ENCODE peak calls at places on chromosomes 11 and 22, in five cellular contexts. S is kidney, W is GM23338, X is lower leg skin, Y is NB4. H is an unnamed sample.

GRCh38 chr11:126317681-126318641 is 14.1 kb downstream of the DCPS start:
- DNase-seq in S (peak), W (no peak), X (peak), Y (peak), H (peak)

GRCh38 chr11:64057890-64058289 is 22.2 kb downstream of the FLRT1 start:
- DNase-seq in S (no peak), W (no peak), X (no peak), Y (no peak), H (no peak)

GRCh38 chr11:63915961-63916836 is 765 bp downstream of the RCOR2 start:
- DNase-seq in S (peak), W (peak), X (peak), Y (peak), H (no peak)

GRCh38 chr11:22510741-22511140 is 114.9 kb downstream of the FANCF start:
- DNase-seq in S (no peak), W (no peak), X (no peak), Y (no peak), H (no peak)

GRCh38 chr22:40156001-40156516 is 21.7 kb upstream of the TNRC6B start:
- DNase-seq in S (no peak), W (peak), X (no peak), Y (peak), H (no peak)

GRCh38 chr22:43101306-43101705 is 9.2 kb upstream of the BIK start:
- DNase-seq in S (no peak), W (no peak), X (no peak), Y (no peak), H (no peak)

GRCh38 chr22:49647346-49648026 is 180.2 kb downstream of the BRD1 start:
- DNase-seq in S (no peak), W (no peak), X (no peak), Y (peak), H (no peak)

GRCh38 chr11:91946397-91947090 is 278.1 kb upstream of the FAT3 start:
- DNase-seq in S (no peak), W (no peak), X (no peak), Y (no peak), H (no peak)

GRCh38 chr11:1401656-1402221 is 12.0 kb downstream of the BRSK2 start:
- DNase-seq in S (peak), W (peak), X (no peak), Y (peak), H (no peak)

GRCh38 chr22:39185601-39186012 is 33.1 kb upstream of the CBX7 start:
- DNase-seq in S (peak), W (no peak), X (peak), Y (no peak), H (no peak)

DNA sequence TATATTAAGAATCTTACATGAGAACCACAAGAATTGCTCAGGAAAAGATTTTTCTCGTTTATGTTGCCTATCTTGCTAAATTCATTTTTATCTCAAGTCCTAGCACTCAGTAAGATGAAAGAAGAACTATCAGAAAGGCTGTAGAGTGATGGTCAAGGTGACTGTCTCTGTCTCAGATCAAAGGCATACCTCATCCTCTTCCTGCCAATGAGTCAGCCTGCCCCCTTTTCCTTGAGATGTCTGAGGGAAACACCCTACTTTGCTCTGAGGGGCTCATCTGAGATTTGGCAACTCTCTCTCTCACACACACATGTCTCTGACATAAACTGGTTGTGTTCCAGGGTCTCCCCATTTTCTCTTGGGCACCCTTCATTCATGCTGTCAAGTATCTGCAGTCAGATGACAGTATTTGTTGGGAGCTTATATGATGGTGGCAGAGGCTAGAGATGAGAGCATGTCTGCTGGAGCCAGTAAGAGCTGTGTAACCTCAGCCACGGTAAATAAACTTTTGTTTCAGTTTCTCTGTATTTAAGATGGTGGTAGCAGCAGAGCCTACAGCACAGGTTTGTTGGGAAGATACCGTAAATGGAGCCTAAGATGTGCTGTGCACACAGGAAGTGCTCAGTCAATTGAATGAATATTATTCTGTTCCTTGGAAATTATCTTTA is 1.6 kb downstream of the MMP27 start:
- DNase-seq in S (no peak), W (no peak), X (no peak), Y (no peak), H (no peak)
- TF ChIP-seq CTCF in S (no peak), W (no peak), X (no peak), Y (no peak), H (no peak)

DNA sequence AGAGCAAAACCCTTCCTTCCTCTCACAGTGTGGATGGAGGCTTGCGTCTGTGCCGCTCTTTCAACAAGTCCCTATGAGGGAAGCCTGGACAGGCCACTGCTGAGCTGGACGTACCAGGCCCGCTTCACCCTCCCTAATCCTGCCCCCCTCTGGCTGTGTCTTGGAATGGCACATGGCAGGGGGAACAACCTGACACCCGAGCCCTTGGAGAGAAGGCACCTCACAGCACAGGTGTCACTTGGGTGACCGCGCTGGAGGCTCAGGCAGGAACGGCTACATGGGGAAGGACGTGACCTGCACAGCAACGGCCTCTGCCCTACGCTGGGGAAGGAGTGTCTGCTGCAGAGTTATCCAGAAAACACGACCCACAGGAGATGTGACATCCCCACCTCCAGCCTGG is 11.0 kb downstream of the CARS1 start:
- DNase-seq in S (peak), W (peak), X (no peak), Y (no peak), H (no peak)
- TF ChIP-seq CTCF in S (no peak), W (peak), X (no peak), Y (peak), H (peak)

DNA sequence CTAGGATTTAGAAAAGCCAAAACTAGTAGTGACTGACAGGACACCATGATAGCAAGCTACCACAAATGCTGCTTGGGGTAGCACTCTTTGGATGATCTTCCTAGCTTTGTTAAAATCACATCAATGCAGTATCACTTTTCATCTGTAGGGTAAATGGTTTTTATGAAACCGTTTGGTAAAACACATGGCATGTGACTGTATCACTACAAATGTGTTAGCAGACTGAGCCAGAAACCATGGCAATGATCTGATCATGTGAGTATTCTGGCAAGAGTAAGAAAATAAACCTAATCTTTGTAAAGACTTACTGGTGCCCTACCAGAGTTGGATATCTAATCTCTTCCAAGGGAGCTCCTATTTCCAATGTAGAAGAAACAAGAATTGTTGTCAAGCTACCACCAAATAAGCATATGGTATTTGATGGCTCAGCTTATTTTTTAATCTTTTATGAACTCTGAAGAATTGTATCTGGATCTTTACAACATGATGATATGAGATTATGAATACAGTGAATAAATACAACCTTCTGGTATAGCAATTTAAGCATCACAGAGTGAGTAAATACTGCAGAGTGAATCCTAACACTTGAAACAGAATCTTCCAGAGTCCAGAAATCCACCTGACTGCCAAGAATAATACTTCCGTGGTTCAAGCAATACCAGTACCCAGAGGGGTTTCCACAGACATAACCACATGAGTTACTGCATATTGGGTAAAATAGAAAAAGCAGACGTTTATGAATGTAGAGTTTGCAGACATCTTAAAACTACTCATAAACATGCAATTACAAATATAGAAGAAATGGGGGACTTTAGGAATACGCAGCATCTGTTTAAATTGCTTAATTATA is 238.9 kb downstream of the TTC28 start:
- DNase-seq in S (no peak), W (no peak), X (no peak), Y (no peak), H (no peak)
- TF ChIP-seq CTCF in S (no peak), W (no peak), X (no peak), Y (no peak), H (no peak)

DNA sequence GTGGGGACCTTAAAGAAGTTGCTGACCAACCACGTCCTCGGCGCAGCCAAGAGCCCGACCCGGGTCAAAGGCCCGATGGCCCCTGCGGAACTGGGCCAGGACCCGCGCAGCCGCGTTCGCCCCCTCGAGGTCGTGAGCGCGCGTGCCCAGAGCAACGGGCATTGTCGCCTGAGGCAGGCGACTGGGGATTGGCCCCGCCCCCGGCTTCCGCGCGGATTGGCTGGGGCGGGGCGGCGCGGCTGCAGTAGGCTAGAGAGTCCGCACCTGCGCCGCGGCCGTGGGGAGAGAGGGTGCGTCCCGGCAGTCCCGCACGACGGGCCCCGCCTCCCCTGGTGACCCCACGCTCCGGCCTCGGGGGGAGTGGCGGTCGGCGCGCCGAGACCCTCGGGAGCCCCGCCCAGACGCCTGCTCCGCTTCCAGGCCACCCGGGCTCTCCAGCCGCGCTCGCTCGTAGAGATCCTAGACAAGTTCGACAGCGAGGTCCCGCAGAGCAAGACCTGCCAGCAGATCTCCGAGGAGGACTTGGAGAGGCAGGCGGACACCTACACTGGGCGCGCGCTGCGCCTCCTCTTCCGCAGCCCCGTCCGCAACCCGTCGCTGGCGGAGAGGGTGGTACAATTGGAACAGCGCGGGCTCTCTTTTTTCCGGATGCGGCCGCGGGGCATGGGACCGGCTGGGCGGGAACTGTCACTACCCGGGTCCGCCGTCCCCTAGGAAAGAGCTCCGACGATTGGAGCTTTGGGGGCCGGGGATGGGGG is 8.3 kb upstream of the PPIL2 start:
- DNase-seq in S (peak), W (peak), X (peak), Y (peak), H (no peak)
- TF ChIP-seq CTCF in S (no peak), W (no peak), X (no peak), Y (no peak), H (no peak)

GRCh38 chr11:33089776-33090175 is 50.4 kb downstream of the TCP11L1 start:
- DNase-seq in S (no peak), W (no peak), X (no peak), Y (no peak), H (no peak)
- TF ChIP-seq CTCF in S (no peak), W (no peak), X (no peak), Y (no peak), H (no peak)

GRCh38 chr11:72789493-72790131 is 4.2 kb downstream of the STARD10 start:
- DNase-seq in S (no peak), W (no peak), X (no peak), Y (no peak), H (no peak)
- TF ChIP-seq CTCF in S (no peak), W (no peak), X (no peak), Y (no peak), H (no peak)

GRCh38 chr22:46203590-46203980 is 46.5 kb downstream of the CDPF1 start:
- DNase-seq in S (no peak), W (peak), X (no peak), Y (no peak), H (no peak)
- TF ChIP-seq CTCF in S (no peak), W (no peak), X (no peak), Y (no peak), H (no peak)

GRCh38 chr11:89498845-89499448 is 7.8 kb upstream of the NOX4 start:
- DNase-seq in S (no peak), W (peak), X (no peak), Y (peak), H (no peak)
- TF ChIP-seq CTCF in S (no peak), W (peak), X (no peak), Y (peak), H (no peak)

GRCh38 chr11:35458846-35459245 is 39.5 kb upstream of the SLC1A2 start:
- DNase-seq in S (no peak), W (no peak), X (no peak), Y (no peak), H (no peak)

GRCh38 chr11:35454362-35454761 is 35.0 kb upstream of the SLC1A2 start:
- DNase-seq in S (no peak), W (no peak), X (no peak), Y (no peak), H (no peak)
- TF ChIP-seq CTCF in S (no peak), W (no peak), X (no peak), Y (no peak), H (no peak)

H was measured in tibial nerve.